ENCODE peak calls at places on chromosomes 3 and 15, in ten cellular contexts. One of them, this sample, is unnamed.

GRCh38 chr15:79184465-79184892 is 93.9 kb upstream of the RASGRF1 start:
- DNase-seq in fibroblast of lung: peak
- DNase-seq in tibial nerve: peak
- DNase-seq in MM.1S: peak
- DNase-seq in NCI-H1105 treated with DMSO at 0.1 percent for 48 hours: peak
- DNase-seq in stimulated activated CD4-positive, alpha-beta T cell treated with anti-CD3 and anti-CD28 coated beads, Interleukin-12 subunit alpha, Interleukin-12 subunit beta, amount 100 ng/mL, for 4 hours: peak
- DNase-seq in iPS DF 19.7: no peak
- DNase-seq in T-helper 2 cell: peak
- DNase-seq in A673: peak
- DNase-seq in AG08396: peak
- DNase-seq in this sample: peak

GRCh38 chr3:87595798-87596197 is 319.4 kb upstream of the POU1F1 start:
- DNase-seq in fibroblast of lung: no peak
- DNase-seq in tibial nerve: no peak
- DNase-seq in MM.1S: no peak
- DNase-seq in NCI-H1105 treated with DMSO at 0.1 percent for 48 hours: no peak
- DNase-seq in stimulated activated CD4-positive, alpha-beta T cell treated with anti-CD3 and anti-CD28 coated beads, Interleukin-12 subunit alpha, Interleukin-12 subunit beta, amount 100 ng/mL, for 4 hours: no peak
- DNase-seq in iPS DF 19.7: no peak
- DNase-seq in T-helper 2 cell: no peak
- DNase-seq in A673: no peak
- DNase-seq in AG08396: no peak
- DNase-seq in this sample: no peak

GRCh38 chr3:129389572-129389937 is 38.9 kb downstream of the EFCAB12 start:
- DNase-seq in fibroblast of lung: no peak
- DNase-seq in tibial nerve: no peak
- DNase-seq in MM.1S: no peak
- DNase-seq in NCI-H1105 treated with DMSO at 0.1 percent for 48 hours: no peak
- DNase-seq in stimulated activated CD4-positive, alpha-beta T cell treated with anti-CD3 and anti-CD28 coated beads, Interleukin-12 subunit alpha, Interleukin-12 subunit beta, amount 100 ng/mL, for 4 hours: no peak
- DNase-seq in iPS DF 19.7: no peak
- DNase-seq in T-helper 2 cell: no peak
- DNase-seq in A673: no peak
- DNase-seq in AG08396: no peak
- DNase-seq in this sample: no peak

GRCh38 chr15:90990446-90990845 is 3.9 kb downstream of the PRC1 start:
- DNase-seq in fibroblast of lung: no peak
- DNase-seq in tibial nerve: no peak
- DNase-seq in MM.1S: no peak
- DNase-seq in NCI-H1105 treated with DMSO at 0.1 percent for 48 hours: no peak
- DNase-seq in stimulated activated CD4-positive, alpha-beta T cell treated with anti-CD3 and anti-CD28 coated beads, Interleukin-12 subunit alpha, Interleukin-12 subunit beta, amount 100 ng/mL, for 4 hours: no peak
- DNase-seq in iPS DF 19.7: no peak
- DNase-seq in T-helper 2 cell: no peak
- DNase-seq in A673: no peak
- DNase-seq in AG08396: no peak
- DNase-seq in this sample: no peak

GRCh38 chr3:143856252-143856977 is 8.1 kb upstream of the SLC9A9 start:
- DNase-seq in fibroblast of lung: no peak
- DNase-seq in tibial nerve: no peak
- DNase-seq in MM.1S: no peak
- DNase-seq in NCI-H1105 treated with DMSO at 0.1 percent for 48 hours: no peak
- DNase-seq in stimulated activated CD4-positive, alpha-beta T cell treated with anti-CD3 and anti-CD28 coated beads, Interleukin-12 subunit alpha, Interleukin-12 subunit beta, amount 100 ng/mL, for 4 hours: no peak
- DNase-seq in iPS DF 19.7: no peak
- DNase-seq in T-helper 2 cell: no peak
- DNase-seq in A673: no peak
- DNase-seq in AG08396: no peak
- DNase-seq in this sample: no peak

GRCh38 chr3:134309987-134310700 is 59.5 kb upstream of the RYK start:
- DNase-seq in fibroblast of lung: no peak
- DNase-seq in tibial nerve: no peak
- DNase-seq in MM.1S: peak
- DNase-seq in NCI-H1105 treated with DMSO at 0.1 percent for 48 hours: no peak
- DNase-seq in stimulated activated CD4-positive, alpha-beta T cell treated with anti-CD3 and anti-CD28 coated beads, Interleukin-12 subunit alpha, Interleukin-12 subunit beta, amount 100 ng/mL, for 4 hours: no peak
- DNase-seq in iPS DF 19.7: no peak
- DNase-seq in T-helper 2 cell: no peak
- DNase-seq in A673: no peak
- DNase-seq in AG08396: no peak
- DNase-seq in this sample: peak

GRCh38 chr15:68040144-68040543 is 14.0 kb upstream of the PIAS1 start:
- DNase-seq in fibroblast of lung: no peak
- DNase-seq in tibial nerve: no peak
- DNase-seq in MM.1S: no peak
- DNase-seq in NCI-H1105 treated with DMSO at 0.1 percent for 48 hours: no peak
- DNase-seq in stimulated activated CD4-positive, alpha-beta T cell treated with anti-CD3 and anti-CD28 coated beads, Interleukin-12 subunit alpha, Interleukin-12 subunit beta, amount 100 ng/mL, for 4 hours: no peak
- DNase-seq in iPS DF 19.7: no peak
- DNase-seq in T-helper 2 cell: no peak
- DNase-seq in A673: no peak
- DNase-seq in AG08396: no peak
- DNase-seq in this sample: no peak

GRCh38 chr3:58497074-58497473 is 5.2 kb downstream of the KCTD6 start:
- DNase-seq in fibroblast of lung: peak
- DNase-seq in tibial nerve: no peak
- DNase-seq in MM.1S: no peak
- DNase-seq in NCI-H1105 treated with DMSO at 0.1 percent for 48 hours: no peak
- DNase-seq in stimulated activated CD4-positive, alpha-beta T cell treated with anti-CD3 and anti-CD28 coated beads, Interleukin-12 subunit alpha, Interleukin-12 subunit beta, amount 100 ng/mL, for 4 hours: no peak
- DNase-seq in iPS DF 19.7: peak
- DNase-seq in T-helper 2 cell: no peak
- DNase-seq in A673: peak
- DNase-seq in AG08396: no peak
- DNase-seq in this sample: no peak

GRCh38 chr3:112120485-112120836 is 12.6 kb downstream of the GCSAM start:
- DNase-seq in fibroblast of lung: no peak
- DNase-seq in tibial nerve: no peak
- DNase-seq in MM.1S: peak
- DNase-seq in NCI-H1105 treated with DMSO at 0.1 percent for 48 hours: no peak
- DNase-seq in stimulated activated CD4-positive, alpha-beta T cell treated with anti-CD3 and anti-CD28 coated beads, Interleukin-12 subunit alpha, Interleukin-12 subunit beta, amount 100 ng/mL, for 4 hours: no peak
- DNase-seq in iPS DF 19.7: no peak
- DNase-seq in T-helper 2 cell: peak
- DNase-seq in A673: no peak
- DNase-seq in AG08396: no peak
- DNase-seq in this sample: peak

GRCh38 chr3:142896996-142897395 is 8.1 kb upstream of the PCOLCE2 start:
- DNase-seq in fibroblast of lung: no peak
- DNase-seq in tibial nerve: no peak
- DNase-seq in MM.1S: no peak
- DNase-seq in NCI-H1105 treated with DMSO at 0.1 percent for 48 hours: no peak
- DNase-seq in stimulated activated CD4-positive, alpha-beta T cell treated with anti-CD3 and anti-CD28 coated beads, Interleukin-12 subunit alpha, Interleukin-12 subunit beta, amount 100 ng/mL, for 4 hours: no peak
- DNase-seq in iPS DF 19.7: no peak
- DNase-seq in T-helper 2 cell: no peak
- DNase-seq in A673: no peak
- DNase-seq in AG08396: no peak
- DNase-seq in this sample: no peak

GRCh38 chr3:9430733-9431132 is 33.3 kb downstream of the SETD5 start:
- DNase-seq in fibroblast of lung: no peak
- DNase-seq in tibial nerve: no peak
- DNase-seq in MM.1S: no peak
- DNase-seq in NCI-H1105 treated with DMSO at 0.1 percent for 48 hours: no peak
- DNase-seq in stimulated activated CD4-positive, alpha-beta T cell treated with anti-CD3 and anti-CD28 coated beads, Interleukin-12 subunit alpha, Interleukin-12 subunit beta, amount 100 ng/mL, for 4 hours: no peak
- DNase-seq in iPS DF 19.7: no peak
- DNase-seq in T-helper 2 cell: no peak
- DNase-seq in A673: no peak
- DNase-seq in AG08396: no peak
- DNase-seq in this sample: no peak

GRCh38 chr3:63961891-63962290 is 49.7 kb upstream of the SCAANT1 start:
- DNase-seq in fibroblast of lung: peak
- DNase-seq in tibial nerve: no peak
- DNase-seq in MM.1S: peak
- DNase-seq in NCI-H1105 treated with DMSO at 0.1 percent for 48 hours: peak
- DNase-seq in stimulated activated CD4-positive, alpha-beta T cell treated with anti-CD3 and anti-CD28 coated beads, Interleukin-12 subunit alpha, Interleukin-12 subunit beta, amount 100 ng/mL, for 4 hours: no peak
- DNase-seq in iPS DF 19.7: no peak
- DNase-seq in T-helper 2 cell: peak
- DNase-seq in A673: no peak
- DNase-seq in AG08396: no peak
- DNase-seq in this sample: peak

GRCh38 chr15:100849021-100849831 is 30.4 kb upstream of the ALDH1A3 start:
- DNase-seq in fibroblast of lung: peak
- DNase-seq in tibial nerve: no peak
- DNase-seq in MM.1S: peak
- DNase-seq in NCI-H1105 treated with DMSO at 0.1 percent for 48 hours: peak
- DNase-seq in stimulated activated CD4-positive, alpha-beta T cell treated with anti-CD3 and anti-CD28 coated beads, Interleukin-12 subunit alpha, Interleukin-12 subunit beta, amount 100 ng/mL, for 4 hours: peak
- DNase-seq in iPS DF 19.7: no peak
- DNase-seq in T-helper 2 cell: peak
- DNase-seq in A673: peak
- DNase-seq in AG08396: peak
- DNase-seq in this sample: no peak

GRCh38 chr3:72151465-72152238 is 366.7 kb upstream of the PROK2 start:
- DNase-seq in fibroblast of lung: no peak
- DNase-seq in tibial nerve: no peak
- DNase-seq in MM.1S: no peak
- DNase-seq in NCI-H1105 treated with DMSO at 0.1 percent for 48 hours: no peak
- DNase-seq in stimulated activated CD4-positive, alpha-beta T cell treated with anti-CD3 and anti-CD28 coated beads, Interleukin-12 subunit alpha, Interleukin-12 subunit beta, amount 100 ng/mL, for 4 hours: no peak
- DNase-seq in iPS DF 19.7: no peak
- DNase-seq in T-helper 2 cell: no peak
- DNase-seq in A673: no peak
- DNase-seq in AG08396: no peak
- DNase-seq in this sample: no peak

GRCh38 chr3:98900265-98901031 is 1.0 kb downstream of the DCBLD2 start:
- DNase-seq in fibroblast of lung: no peak
- DNase-seq in tibial nerve: no peak
- DNase-seq in MM.1S: no peak
- DNase-seq in NCI-H1105 treated with DMSO at 0.1 percent for 48 hours: peak
- DNase-seq in stimulated activated CD4-positive, alpha-beta T cell treated with anti-CD3 and anti-CD28 coated beads, Interleukin-12 subunit alpha, Interleukin-12 subunit beta, amount 100 ng/mL, for 4 hours: no peak
- DNase-seq in iPS DF 19.7: no peak
- DNase-seq in T-helper 2 cell: no peak
- DNase-seq in A673: no peak
- DNase-seq in AG08396: no peak
- DNase-seq in this sample: no peak

GRCh38 chr3:161890147-161890625 is 393.6 kb downstream of the OTOL1 start:
- DNase-seq in fibroblast of lung: peak
- DNase-seq in tibial nerve: peak
- DNase-seq in MM.1S: no peak
- DNase-seq in NCI-H1105 treated with DMSO at 0.1 percent for 48 hours: no peak
- DNase-seq in stimulated activated CD4-positive, alpha-beta T cell treated with anti-CD3 and anti-CD28 coated beads, Interleukin-12 subunit alpha, Interleukin-12 subunit beta, amount 100 ng/mL, for 4 hours: no peak
- DNase-seq in iPS DF 19.7: no peak
- DNase-seq in T-helper 2 cell: no peak
- DNase-seq in A673: peak
- DNase-seq in AG08396: peak
- DNase-seq in this sample: no peak

GRCh38 chr3:55556622-55557531 is 69.8 kb upstream of the WNT5A start:
- DNase-seq in fibroblast of lung: no peak
- DNase-seq in tibial nerve: no peak
- DNase-seq in MM.1S: no peak
- DNase-seq in NCI-H1105 treated with DMSO at 0.1 percent for 48 hours: no peak
- DNase-seq in stimulated activated CD4-positive, alpha-beta T cell treated with anti-CD3 and anti-CD28 coated beads, Interleukin-12 subunit alpha, Interleukin-12 subunit beta, amount 100 ng/mL, for 4 hours: no peak
- DNase-seq in iPS DF 19.7: no peak
- DNase-seq in T-helper 2 cell: no peak
- DNase-seq in A673: no peak
- DNase-seq in AG08396: peak
- DNase-seq in this sample: no peak

GRCh38 chr3:184710870-184711365 is 946 bp downstream of the MAGEF1 start:
- DNase-seq in fibroblast of lung: peak
- DNase-seq in tibial nerve: no peak
- DNase-seq in MM.1S: peak
- DNase-seq in NCI-H1105 treated with DMSO at 0.1 percent for 48 hours: peak
- DNase-seq in stimulated activated CD4-positive, alpha-beta T cell treated with anti-CD3 and anti-CD28 coated beads, Interleukin-12 subunit alpha, Interleukin-12 subunit beta, amount 100 ng/mL, for 4 hours: peak
- DNase-seq in iPS DF 19.7: no peak
- DNase-seq in T-helper 2 cell: no peak
- DNase-seq in A673: no peak
- DNase-seq in AG08396: no peak
- DNase-seq in this sample: peak

GRCh38 chr15:66748320-66748779 is 46.3 kb downstream of the SMAD6 start:
- DNase-seq in fibroblast of lung: peak
- DNase-seq in tibial nerve: no peak
- DNase-seq in MM.1S: no peak
- DNase-seq in NCI-H1105 treated with DMSO at 0.1 percent for 48 hours: no peak
- DNase-seq in stimulated activated CD4-positive, alpha-beta T cell treated with anti-CD3 and anti-CD28 coated beads, Interleukin-12 subunit alpha, Interleukin-12 subunit beta, amount 100 ng/mL, for 4 hours: no peak
- DNase-seq in iPS DF 19.7: no peak
- DNase-seq in T-helper 2 cell: no peak
- DNase-seq in A673: no peak
- DNase-seq in AG08396: peak
- DNase-seq in this sample: no peak

GRCh38 chr3:151398895-151399294 is 14.3 kb upstream of the P2RY12 start:
- DNase-seq in fibroblast of lung: no peak
- DNase-seq in tibial nerve: no peak
- DNase-seq in MM.1S: peak
- DNase-seq in NCI-H1105 treated with DMSO at 0.1 percent for 48 hours: no peak
- DNase-seq in stimulated activated CD4-positive, alpha-beta T cell treated with anti-CD3 and anti-CD28 coated beads, Interleukin-12 subunit alpha, Interleukin-12 subunit beta, amount 100 ng/mL, for 4 hours: no peak
- DNase-seq in iPS DF 19.7: no peak
- DNase-seq in T-helper 2 cell: no peak
- DNase-seq in A673: no peak
- DNase-seq in AG08396: no peak
- DNase-seq in this sample: peak

GRCh38 chr15:28021281-28022039 is 77.7 kb downstream of the OCA2 start:
- DNase-seq in fibroblast of lung: peak
- DNase-seq in tibial nerve: no peak
- DNase-seq in MM.1S: peak
- DNase-seq in NCI-H1105 treated with DMSO at 0.1 percent for 48 hours: peak
- DNase-seq in stimulated activated CD4-positive, alpha-beta T cell treated with anti-CD3 and anti-CD28 coated beads, Interleukin-12 subunit alpha, Interleukin-12 subunit beta, amount 100 ng/mL, for 4 hours: peak
- DNase-seq in iPS DF 19.7: peak
- DNase-seq in T-helper 2 cell: peak
- DNase-seq in A673: peak
- DNase-seq in AG08396: peak
- DNase-seq in this sample: peak

GRCh38 chr15:22257047-22257667 is 176.8 kb downstream of the OR4M2 start:
- DNase-seq in fibroblast of lung: no peak
- DNase-seq in tibial nerve: no peak
- DNase-seq in MM.1S: peak
- DNase-seq in NCI-H1105 treated with DMSO at 0.1 percent for 48 hours: no peak
- DNase-seq in stimulated activated CD4-positive, alpha-beta T cell treated with anti-CD3 and anti-CD28 coated beads, Interleukin-12 subunit alpha, Interleukin-12 subunit beta, amount 100 ng/mL, for 4 hours: no peak
- DNase-seq in iPS DF 19.7: no peak
- DNase-seq in T-helper 2 cell: no peak
- DNase-seq in A673: no peak
- DNase-seq in AG08396: no peak
- DNase-seq in this sample: no peak

GRCh38 chr15:46213551-46213950 is 578.7 kb downstream of the SQOR start:
- DNase-seq in fibroblast of lung: no peak
- DNase-seq in tibial nerve: no peak
- DNase-seq in MM.1S: no peak
- DNase-seq in NCI-H1105 treated with DMSO at 0.1 percent for 48 hours: no peak
- DNase-seq in stimulated activated CD4-positive, alpha-beta T cell treated with anti-CD3 and anti-CD28 coated beads, Interleukin-12 subunit alpha, Interleukin-12 subunit beta, amount 100 ng/mL, for 4 hours: no peak
- DNase-seq in iPS DF 19.7: no peak
- DNase-seq in T-helper 2 cell: no peak
- DNase-seq in A673: no peak
- DNase-seq in AG08396: no peak
- DNase-seq in this sample: no peak

GRCh38 chr3:103002447-103002846 is 567.6 kb downstream of the ZPLD1 start:
- DNase-seq in fibroblast of lung: peak
- DNase-seq in tibial nerve: no peak
- DNase-seq in MM.1S: no peak
- DNase-seq in NCI-H1105 treated with DMSO at 0.1 percent for 48 hours: peak
- DNase-seq in stimulated activated CD4-positive, alpha-beta T cell treated with anti-CD3 and anti-CD28 coated beads, Interleukin-12 subunit alpha, Interleukin-12 subunit beta, amount 100 ng/mL, for 4 hours: no peak
- DNase-seq in iPS DF 19.7: no peak
- DNase-seq in T-helper 2 cell: peak
- DNase-seq in A673: peak
- DNase-seq in AG08396: no peak
- DNase-seq in this sample: no peak

GRCh38 chr3:194333212-194333980 is 17.7 kb downstream of the CPN2 start:
- DNase-seq in fibroblast of lung: peak
- DNase-seq in tibial nerve: peak
- DNase-seq in MM.1S: peak
- DNase-seq in NCI-H1105 treated with DMSO at 0.1 percent for 48 hours: no peak
- DNase-seq in stimulated activated CD4-positive, alpha-beta T cell treated with anti-CD3 and anti-CD28 coated beads, Interleukin-12 subunit alpha, Interleukin-12 subunit beta, amount 100 ng/mL, for 4 hours: peak
- DNase-seq in iPS DF 19.7: no peak
- DNase-seq in T-helper 2 cell: peak
- DNase-seq in A673: peak
- DNase-seq in AG08396: peak
- DNase-seq in this sample: peak

GRCh38 chr15:50055333-50056278 is 63.4 kb downstream of the ATP8B4 start:
- DNase-seq in fibroblast of lung: peak
- DNase-seq in tibial nerve: peak
- DNase-seq in MM.1S: no peak
- DNase-seq in NCI-H1105 treated with DMSO at 0.1 percent for 48 hours: no peak
- DNase-seq in stimulated activated CD4-positive, alpha-beta T cell treated with anti-CD3 and anti-CD28 coated beads, Interleukin-12 subunit alpha, Interleukin-12 subunit beta, amount 100 ng/mL, for 4 hours: no peak
- DNase-seq in iPS DF 19.7: no peak
- DNase-seq in T-helper 2 cell: no peak
- DNase-seq in A673: no peak
- DNase-seq in AG08396: peak
- DNase-seq in this sample: no peak

GRCh38 chr15:75235051-75235673 is 23.0 kb upstream of the GOLGA6C start:
- DNase-seq in fibroblast of lung: no peak
- DNase-seq in tibial nerve: no peak
- DNase-seq in MM.1S: no peak
- DNase-seq in NCI-H1105 treated with DMSO at 0.1 percent for 48 hours: no peak
- DNase-seq in stimulated activated CD4-positive, alpha-beta T cell treated with anti-CD3 and anti-CD28 coated beads, Interleukin-12 subunit alpha, Interleukin-12 subunit beta, amount 100 ng/mL, for 4 hours: no peak
- DNase-seq in iPS DF 19.7: no peak
- DNase-seq in T-helper 2 cell: no peak
- DNase-seq in A673: no peak
- DNase-seq in AG08396: peak
- DNase-seq in this sample: no peak

GRCh38 chr3:117557008-117557407 is 847.4 kb downstream of the TUSC7 start:
- DNase-seq in fibroblast of lung: no peak
- DNase-seq in tibial nerve: no peak
- DNase-seq in MM.1S: no peak
- DNase-seq in NCI-H1105 treated with DMSO at 0.1 percent for 48 hours: no peak
- DNase-seq in stimulated activated CD4-positive, alpha-beta T cell treated with anti-CD3 and anti-CD28 coated beads, Interleukin-12 subunit alpha, Interleukin-12 subunit beta, amount 100 ng/mL, for 4 hours: no peak
- DNase-seq in iPS DF 19.7: no peak
- DNase-seq in T-helper 2 cell: no peak
- DNase-seq in A673: no peak
- DNase-seq in AG08396: no peak
- DNase-seq in this sample: no peak